ENCODE peak calls at places on chromosomes 12 and 14, in nine cellular contexts. F, Y, Z, J, O, U, S, H and Q are unnamed samples.

GRCh38 chr12:114662512-114663177 is 21.3 kb downstream of the TBX3 start:
- DNase-seq in S (peak), Z (peak), J (peak), F (peak), Y (peak), U (peak), H (peak), O (peak), Q (peak)

GRCh38 chr14:91323671-91324605 is 79.4 kb upstream of the GPR68 start:
- DNase-seq in H (peak), S (peak), O (peak), U (peak), F (peak), Y (peak), J (peak), Z (peak), Q (peak)

GRCh38 chr12:54358945-54359761 is 5.1 kb downstream of the GPR84 start:
- DNase-seq in Z (peak), J (peak), F (peak), Y (peak), H (peak), S (peak), U (peak), O (peak), Q (peak)

GRCh38 chr14:95290769-95291440 is 28.8 kb downstream of the CLMN start:
- DNase-seq in O (peak), F (no peak), Z (no peak), Y (no peak), S (no peak), H (no peak), U (peak), J (peak), Q (no peak)

GRCh38 chr14:75402867-75403413 is 24.9 kb upstream of the JDP2 start:
- DNase-seq in J (no peak), S (no peak), Y (no peak), O (no peak), Z (no peak), U (no peak), H (no peak), F (peak), Q (no peak)

GRCh38 chr14:34029921-34030334 is 79.1 kb upstream of the EGLN3 start:
- DNase-seq in Y (peak), O (peak), H (no peak), Z (no peak), U (no peak), J (peak), F (no peak), S (no peak), Q (no peak)

GRCh38 chr14:52844262-52845060 is 53.1 kb upstream of the GNPNAT1 start:
- DNase-seq in H (no peak), O (no peak), Z (no peak), S (no peak), Y (no peak), J (no peak), F (no peak), U (peak), Q (no peak)

GRCh38 chr14:99252940-99253868 is 18.8 kb downstream of the BCL11B start:
- DNase-seq in Z (no peak), U (no peak), F (peak), H (no peak), S (no peak), J (no peak), O (no peak), Y (no peak), Q (no peak)

GRCh38 chr12:93889516-93890202 is 212.5 kb downstream of the CRADD start:
- DNase-seq in U (no peak), H (no peak), S (no peak), Z (peak), J (no peak), F (peak), Y (no peak), O (no peak), Q (no peak)

GRCh38 chr12:132569856-132570480 is 40.4 kb downstream of the LRCOL1 start:
- DNase-seq in S (no peak), O (no peak), J (no peak), U (no peak), F (no peak), Z (no peak), H (no peak), Y (no peak), Q (no peak)

GRCh38 chr12:132571598-132571997 is 38.8 kb downstream of the LRCOL1 start:
- DNase-seq in J (no peak), Y (no peak), F (no peak), U (no peak), Z (no peak), O (no peak), S (no peak), H (no peak), Q (no peak)

GRCh38 chr12:132571051-132571450 is 39.3 kb downstream of the LRCOL1 start:
- DNase-seq in O (no peak), U (no peak), S (no peak), J (no peak), F (no peak), Y (no peak), H (no peak), Z (no peak), Q (no peak)

GRCh38 chr12:132572106-132572505 is 38.3 kb downstream of the LRCOL1 start:
- DNase-seq in J (no peak), Y (no peak), H (no peak), U (peak), O (no peak), F (no peak), S (no peak), Z (no peak), Q (no peak)

DNA sequence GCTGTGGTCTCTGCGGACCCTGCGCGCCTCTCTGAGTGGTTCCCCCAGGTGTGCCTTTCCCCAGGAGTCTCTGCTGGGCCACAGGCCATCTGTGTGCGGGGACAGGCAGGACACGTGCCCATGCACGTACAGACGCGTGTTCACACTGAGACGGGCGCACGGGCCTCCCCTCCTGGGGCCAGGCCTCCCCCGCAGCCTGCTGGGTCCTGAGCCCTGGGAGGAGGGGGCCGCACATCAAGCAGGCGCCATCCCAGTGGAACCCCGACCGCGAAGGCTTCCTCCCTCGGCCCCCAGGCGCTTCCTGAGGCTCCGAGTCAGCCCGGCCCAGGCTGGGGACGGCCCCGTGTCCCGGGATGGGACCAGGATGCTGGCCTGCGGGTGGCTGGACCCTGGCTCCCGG is 39.7 kb downstream of the LRCOL1 start:
- DNase-seq in J (no peak), Y (no peak), F (no peak), U (no peak), Z (no peak), O (no peak), H (no peak), S (no peak), Q (no peak)
- TF ChIP-seq POLR2A in J (no peak), Y (no peak), F (no peak), U (no peak), Z (no peak), O (no peak), H (no peak), S (no peak), Q (no peak)

GRCh38 chr12:46359667-46360280 is 12.8 kb downstream of the SLC38A2 start:
- DNase-seq in U (no peak), Y (no peak), O (no peak), J (no peak), S (no peak), F (no peak), Z (no peak), H (no peak), Q (no peak)

GRCh38 chr12:46358325-46358700 is 14.3 kb downstream of the SLC38A2 start:
- DNase-seq in H (no peak), Y (no peak), J (no peak), F (no peak), O (no peak), U (no peak), Z (no peak), S (no peak), Q (no peak)

GRCh38 chr12:46358791-46359666 is 13.5 kb downstream of the SLC38A2 start:
- DNase-seq in H (no peak), U (no peak), O (no peak), J (no peak), Z (no peak), S (no peak), F (no peak), Y (no peak), Q (no peak)

GRCh38 chr12:46356655-46357437 is 15.7 kb downstream of the SLC38A2 start:
- DNase-seq in F (no peak), S (no peak), J (no peak), O (no peak), U (no peak), H (no peak), Z (no peak), Y (no peak), Q (no peak)

GRCh38 chr12:46357438-46358324 is 14.9 kb downstream of the SLC38A2 start:
- DNase-seq in Y (no peak), Z (peak), O (no peak), J (no peak), S (no peak), F (peak), U (no peak), H (peak), Q (no peak)
- TF ChIP-seq POLR2A in Y (peak), Z (peak), O (peak), J (no peak), S (no peak), F (peak), U (no peak), H (no peak), Q (no peak)

DNA sequence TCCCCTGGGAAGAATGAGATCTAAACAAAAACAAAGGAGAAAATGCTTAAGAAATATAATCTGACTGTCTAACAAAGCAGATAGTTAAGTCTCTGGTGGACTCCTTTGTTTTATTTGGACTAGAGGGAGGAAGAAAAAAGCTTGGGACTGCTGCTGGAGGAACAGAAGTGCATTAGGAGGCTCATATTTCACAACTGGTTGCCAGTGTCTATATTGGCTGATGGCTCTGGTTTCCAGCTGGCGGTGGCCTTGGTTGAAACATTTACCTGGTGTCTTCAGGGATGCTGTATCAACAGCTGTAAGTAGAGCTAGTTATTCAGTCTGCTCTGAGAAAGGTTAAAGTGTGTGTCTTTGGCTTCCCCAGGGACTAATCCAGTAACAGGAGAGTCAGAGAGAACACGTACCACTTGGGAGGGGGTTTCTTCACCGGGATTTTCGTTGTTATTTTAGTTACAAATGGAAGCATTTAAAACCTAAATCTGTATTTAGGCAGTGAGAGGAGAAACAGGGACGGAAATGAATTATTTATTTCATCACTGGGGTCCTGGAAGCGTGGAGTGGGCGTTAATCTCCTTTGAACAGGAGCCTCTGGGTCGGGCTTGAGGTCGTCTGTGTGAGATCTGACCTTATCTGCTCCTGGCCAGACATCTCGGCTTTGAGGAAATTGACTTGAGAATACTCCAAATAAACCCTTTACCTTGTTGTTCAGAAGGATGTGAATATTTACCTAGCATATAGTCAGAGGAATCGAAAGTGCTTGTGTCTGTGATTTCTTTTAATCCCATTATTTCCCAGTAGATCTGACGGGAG is 149.9 kb downstream of the NRXN3 start:
- DNase-seq in F (no peak), S (no peak), Y (peak), O (no peak), U (peak), H (no peak), J (no peak), Z (no peak), Q (no peak)
- TF ChIP-seq POLR2A in F (no peak), S (no peak), Y (no peak), O (no peak), U (no peak), H (no peak), J (no peak), Z (no peak), Q (no peak)

DNA sequence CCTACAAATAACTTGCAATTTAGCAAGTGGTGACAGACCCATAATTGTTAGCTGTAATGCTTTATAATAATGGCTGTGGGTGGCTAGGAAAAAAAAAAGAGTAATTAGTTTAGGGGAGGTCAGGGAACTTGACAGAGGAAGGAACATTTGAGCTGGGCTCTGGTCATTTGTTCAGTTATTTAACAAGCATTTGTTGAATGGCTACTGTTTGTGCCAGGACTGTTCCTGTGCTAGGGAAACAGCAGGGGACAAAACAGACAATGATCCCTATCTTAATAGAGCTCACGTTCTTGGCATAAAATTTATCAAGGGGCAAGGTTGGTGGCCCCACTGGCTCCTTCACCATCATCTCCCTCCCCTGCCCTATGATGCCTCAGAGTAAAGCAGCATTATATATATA is 18.5 kb downstream of the CHST11 start:
- DNase-seq in Z (no peak), H (no peak), S (no peak), F (no peak), J (no peak), O (no peak), U (no peak), Y (no peak), Q (no peak)
- TF ChIP-seq POLR2A in Z (no peak), H (no peak), S (no peak), F (no peak), J (no peak), O (no peak), U (no peak), Y (no peak), Q (no peak)

DNA sequence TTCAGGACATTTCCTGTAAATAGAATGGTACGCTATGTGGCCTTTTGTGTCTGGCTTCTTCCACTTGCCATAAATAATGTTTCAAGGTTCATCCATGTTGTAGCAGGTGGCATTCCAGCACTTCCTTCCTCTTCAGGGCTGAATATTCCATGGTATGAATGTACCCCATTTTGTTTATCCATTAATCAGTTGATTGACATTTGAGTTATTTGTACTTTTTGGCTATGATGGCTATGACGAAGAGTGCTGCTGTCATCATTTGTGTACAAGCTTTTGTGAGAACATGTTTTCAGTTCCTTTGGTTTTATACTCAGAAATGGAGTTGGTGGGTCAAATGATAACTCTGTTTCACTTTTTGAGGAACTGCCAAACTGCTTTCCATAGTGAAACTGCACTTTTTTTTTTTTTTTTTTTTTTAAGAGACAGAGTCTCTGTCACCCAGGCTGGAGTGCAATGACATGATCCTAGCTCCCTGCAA is 6.5 kb upstream of the CDK2AP1 start:
- DNase-seq in U (no peak), H (no peak), Y (no peak), Z (no peak), S (no peak), F (peak), J (no peak), O (no peak), Q (no peak)
- TF ChIP-seq POLR2A in U (no peak), H (no peak), Y (no peak), Z (no peak), S (no peak), F (no peak), J (no peak), O (no peak), Q (no peak)

GRCh38 chr12:55931780-55932545 is 1.0 kb downstream of the DGKA start:
- DNase-seq in U (peak), Y (peak), Z (peak), H (no peak), J (peak), F (peak), S (peak), O (peak), Q (no peak)

GRCh38 chr12:55933158-55933798 is 2.3 kb downstream of the DGKA start:
- DNase-seq in J (peak), F (peak), O (no peak), Z (no peak), U (peak), H (peak), Y (no peak), S (peak), Q (no peak)

GRCh38 chr12:55930771-55931316 is at the start of gene DGKA:
- DNase-seq in H (peak), J (peak), Z (peak), U (peak), Y (peak), F (peak), S (peak), O (peak), Q (peak)

GRCh38 chr12:55932546-55932919 is 1.6 kb downstream of the DGKA start:
- DNase-seq in H (no peak), U (no peak), O (peak), J (peak), Z (peak), Y (no peak), F (peak), S (no peak), Q (no peak)

DNA sequence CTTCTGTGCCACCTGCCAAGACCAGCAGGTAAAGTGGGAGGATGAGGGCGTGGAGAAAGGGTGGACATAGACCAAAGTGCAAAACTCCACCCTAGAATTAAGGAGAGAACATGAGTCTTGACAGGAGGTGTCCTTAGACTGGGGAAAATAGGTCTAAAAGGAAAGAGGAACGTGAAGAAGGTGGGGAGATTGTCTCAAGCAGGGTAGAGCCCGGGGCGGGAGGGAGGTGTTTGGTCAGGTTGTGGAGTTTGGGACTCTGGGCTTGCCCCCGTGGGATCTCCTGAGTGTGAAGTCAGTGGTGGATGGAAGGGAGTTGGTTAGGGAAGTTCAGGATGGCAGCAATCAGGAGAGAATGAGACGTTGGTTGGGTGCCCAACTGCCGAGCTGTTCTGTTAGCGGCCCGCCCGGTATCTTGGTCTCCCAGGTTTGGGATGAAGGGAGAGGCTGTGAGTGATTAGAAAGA is 386 bp downstream of the DGKA start:
- DNase-seq in S (peak), H (no peak), U (no peak), O (peak), Y (no peak), J (peak), Z (no peak), F (peak), Q (no peak)
- TF ChIP-seq POLR2A in S (no peak), H (no peak), U (no peak), O (no peak), Y (no peak), J (peak), Z (no peak), F (no peak), Q (no peak)

DNA sequence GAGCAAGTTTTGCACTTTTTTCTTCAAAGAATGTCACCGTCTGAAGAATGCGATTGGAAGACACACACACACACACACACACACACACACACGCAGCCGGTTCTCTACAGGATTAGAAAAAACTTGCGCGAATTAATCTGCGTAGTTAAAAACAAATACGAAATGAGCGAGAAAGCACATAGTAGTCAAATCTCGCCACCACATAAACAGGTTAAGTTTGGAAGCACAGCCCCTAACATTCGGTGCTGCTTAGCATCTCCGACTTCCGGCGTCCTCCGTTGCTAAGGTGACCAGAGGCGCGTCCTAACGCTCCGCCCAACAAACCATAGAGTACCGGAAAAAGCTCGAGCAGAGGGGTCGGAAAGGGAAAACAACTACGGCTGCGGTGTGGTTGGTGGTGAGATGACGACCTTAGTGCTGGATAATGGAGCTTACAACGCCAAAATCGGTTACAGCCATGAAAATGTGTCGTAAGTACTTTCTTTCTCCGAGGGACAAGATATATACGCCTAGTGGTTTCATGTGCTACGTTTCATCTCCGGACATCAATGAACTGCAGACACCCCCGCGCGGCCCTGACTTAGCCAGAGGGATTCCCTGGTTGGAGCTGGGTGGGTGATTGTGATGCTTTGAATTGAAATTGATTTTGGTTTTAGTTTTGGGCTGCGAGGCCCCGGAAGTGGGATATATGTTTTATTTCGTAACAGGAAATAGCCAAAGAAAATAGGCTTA is at the start of gene ACTR6:
- DNase-seq in U (peak), Z (peak), H (peak), F (peak), S (peak), Y (peak), J (peak), O (peak), Q (peak)
- TF ChIP-seq POLR2A in U (peak), Z (peak), H (peak), F (peak), S (peak), Y (peak), J (peak), O (peak), Q (peak)

DNA sequence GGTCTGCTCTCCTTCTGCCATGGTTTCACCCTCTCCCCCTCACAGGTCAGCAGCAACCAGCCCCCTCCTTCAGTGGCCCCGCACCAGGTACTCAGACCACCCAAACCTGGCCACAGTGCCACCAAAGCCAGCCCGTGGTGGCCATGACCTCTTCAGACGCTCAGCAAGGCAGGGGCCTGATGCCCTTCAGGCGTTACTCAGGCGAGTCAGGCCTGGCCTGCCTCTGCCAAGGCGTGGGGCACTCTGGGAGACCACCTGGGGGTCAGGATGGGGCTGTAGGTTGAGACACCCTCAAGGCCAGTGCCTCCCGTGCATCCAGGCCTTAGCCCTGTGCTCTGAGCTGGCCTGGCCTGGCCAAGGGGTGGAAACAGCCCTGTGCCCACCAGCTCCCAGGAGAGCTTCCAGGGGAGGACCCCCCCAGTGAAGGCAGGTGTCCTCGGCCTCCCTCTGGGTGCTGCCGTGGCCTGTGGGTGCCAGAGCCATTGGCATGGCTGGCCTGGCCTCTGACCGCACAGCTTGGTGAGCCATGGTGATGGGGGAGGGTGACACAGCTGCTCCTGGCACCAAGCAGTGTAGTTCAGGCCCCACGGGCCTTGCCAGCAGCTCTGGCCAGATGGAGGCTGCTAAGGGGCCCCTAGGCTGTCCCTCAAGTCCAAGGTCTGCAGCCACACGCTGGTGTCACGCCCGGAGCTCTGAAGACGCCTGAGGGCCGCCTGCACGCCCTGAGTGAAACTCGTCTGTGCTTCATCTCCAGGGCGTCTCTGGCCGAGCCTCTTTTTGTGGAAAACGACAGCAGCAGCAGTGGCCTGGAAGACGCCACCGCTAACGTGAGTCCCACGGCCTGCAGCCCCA is 15.1 kb downstream of the XRCC3 start:
- DNase-seq in Y (no peak), U (no peak), F (no peak), Z (no peak), J (no peak), H (no peak), S (no peak), O (no peak), Q (no peak)
- TF ChIP-seq POLR2A in Y (peak), U (no peak), F (no peak), Z (no peak), J (no peak), H (no peak), S (no peak), O (no peak), Q (no peak)